ENCODE peak calls at places on chromosomes 12 and 14, in eight cellular contexts. O is ovary, N is left ventricle myocardium inferior, A is mesendoderm, F is transverse colon, H is adrenal gland, R is GM23248, P is ascending aorta. G is an unnamed sample. For H3K27me3 and H3K4me1, the result is how much of the 10 kb centered on the place peaks cover.

GRCh38 chr12:128779901-128780300 is 43.9 kb downstream of the SLC15A4 start:
- DNase-seq in N (no peak), O (no peak), P (no peak), F (no peak), R (no peak), H (no peak), A (no peak), G (no peak)

GRCh38 chr12:7015555-7016370 is 2.5 kb downstream of the LPCAT3 start:
- DNase-seq in A (no peak), R (no peak), N (no peak), F (no peak), H (no peak), O (no peak), P (no peak), G (no peak)

GRCh38 chr14:101060171-101060601 is 156.7 kb upstream of the RTL1 start:
- DNase-seq in A (no peak), N (no peak), F (no peak), H (peak), P (no peak), R (no peak), O (peak), G (no peak)

GRCh38 chr12:41034686-41035085 is 153.4 kb upstream of the PDZRN4 start:
- DNase-seq in H (no peak), N (no peak), A (no peak), R (no peak), F (no peak), O (no peak), P (no peak), G (no peak)

GRCh38 chr14:52279405-52279804 is 11.9 kb downstream of the PTGDR start:
- DNase-seq in F (no peak), O (no peak), P (no peak), A (peak), R (peak), H (no peak), N (no peak), G (no peak)

GRCh38 chr12:117100851-117101673 is 1.8 kb upstream of the TESC start:
- DNase-seq in F (no peak), R (no peak), A (no peak), N (no peak), O (no peak), P (no peak), H (no peak), G (no peak)

GRCh38 chr14:103641181-103641580 is 12.2 kb downstream of the KLC1 start:
- DNase-seq in R (peak), A (no peak), F (no peak), O (no peak), H (no peak), P (no peak), N (no peak), G (no peak)

GRCh38 chr14:105427893-105428485 is 8.4 kb downstream of the MTA1 start:
- DNase-seq in F (no peak), H (no peak), O (no peak), R (no peak), N (no peak), A (peak), P (no peak), G (no peak)

GRCh38 chr12:113642672-113643071 is 171.0 kb upstream of the LHX5 start:
- DNase-seq in H (no peak), O (no peak), F (no peak), P (no peak), R (no peak), N (no peak), A (no peak), G (no peak)

GRCh38 chr12:1422604-1423315 is 171.6 kb downstream of the FBXL14 start:
- DNase-seq in N (no peak), F (no peak), P (no peak), A (no peak), H (no peak), R (no peak), O (no peak), G (no peak)

DNA sequence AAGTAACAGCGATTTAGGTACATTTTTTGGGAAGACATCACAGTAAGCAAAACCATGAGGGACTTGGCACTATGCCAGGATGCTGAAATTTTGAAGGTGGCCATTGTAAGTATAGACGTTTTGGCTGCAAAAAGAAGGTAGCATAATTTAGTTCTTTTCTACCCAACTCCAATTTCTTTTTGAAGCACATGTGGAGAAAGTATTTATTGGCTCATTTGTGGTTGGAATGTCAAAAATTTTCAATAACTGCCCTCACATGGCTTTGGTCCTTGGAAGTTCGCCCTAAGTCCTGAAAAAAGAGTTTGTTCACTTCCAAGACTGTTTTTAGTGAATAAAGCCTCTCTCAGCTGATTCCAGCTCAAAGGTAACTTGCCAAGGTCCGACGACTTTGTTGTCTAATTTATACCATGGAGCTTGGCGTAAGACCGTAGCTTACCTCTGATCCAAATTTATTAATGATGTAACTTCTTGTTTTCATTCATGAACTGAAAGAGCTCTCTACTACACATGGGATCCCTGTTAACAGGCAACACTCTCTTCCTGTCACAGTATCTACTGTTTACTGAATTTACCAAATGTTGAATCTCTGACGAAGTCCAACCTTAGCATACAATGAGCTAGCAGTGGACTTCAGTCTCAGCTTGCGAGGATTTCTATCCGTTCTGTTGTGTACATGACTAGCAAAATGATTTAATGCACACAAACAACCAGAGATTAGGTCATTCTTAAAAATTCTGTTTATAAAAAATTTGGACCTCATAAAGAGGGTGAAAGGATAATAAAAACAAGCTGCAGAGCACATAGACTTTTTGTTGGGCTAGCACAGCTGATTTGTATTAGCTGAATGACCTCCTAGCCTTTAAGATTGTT is 49.0 kb downstream of the MSRB3 start:
- DNase-seq in O (peak), P (no peak), A (no peak), R (peak), H (no peak), N (no peak), F (no peak), G (no peak)
- H3K27ac ChIP-seq in O (no peak), P (peak), A (no peak), R (peak), H (no peak), N (peak), F (no peak), G (peak)

GRCh38 chr14:99792551-99793212 is 531 bp upstream of the EML1 start:
- DNase-seq in R (peak), H (peak), P (no peak), F (no peak), A (peak), O (peak), N (peak), G (no peak)

GRCh38 chr14:99791476-99792283 is 1.5 kb upstream of the EML1 start:
- DNase-seq in N (no peak), O (no peak), A (no peak), P (no peak), H (peak), F (no peak), R (no peak), G (no peak)

GRCh38 chr14:99793213-99794155 is at the start of gene EML1:
- DNase-seq in P (no peak), O (peak), A (peak), N (peak), R (peak), H (peak), F (peak), G (no peak)

GRCh38 chr14:99795046-99795445 is 1.8 kb downstream of the EML1 start:
- DNase-seq in R (no peak), F (no peak), P (no peak), O (no peak), N (no peak), A (no peak), H (no peak), G (no peak)

DNA sequence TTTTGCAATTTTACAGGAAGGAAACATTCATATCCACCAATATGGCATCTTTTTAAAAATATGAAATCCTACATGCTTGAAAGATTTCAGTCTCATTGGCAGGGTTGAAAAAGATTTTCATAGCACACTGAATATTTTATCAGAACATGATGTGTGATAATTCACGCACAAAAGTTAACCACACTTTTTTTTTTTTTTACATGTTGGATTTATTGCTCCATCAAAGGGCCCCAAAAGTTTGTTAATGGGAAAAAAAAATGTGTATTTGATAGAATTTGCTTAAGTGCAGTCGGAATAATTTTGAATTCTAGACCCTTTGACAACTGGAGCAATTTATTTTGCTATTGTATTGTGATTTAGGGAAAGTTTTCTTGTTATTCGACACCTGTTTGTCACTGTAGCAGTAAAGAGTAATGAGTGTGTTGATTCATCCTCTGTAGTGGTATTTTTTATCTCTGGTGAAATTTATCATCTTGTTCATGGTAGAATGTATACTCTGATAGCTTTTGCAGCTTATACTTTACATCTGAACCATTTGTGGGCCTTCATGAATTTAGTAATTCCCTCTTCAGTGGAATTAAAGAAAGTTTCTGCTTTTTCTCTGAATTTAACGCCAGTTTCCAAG is 1.1 kb downstream of the EML1 start:
- DNase-seq in N (no peak), O (no peak), F (no peak), H (no peak), P (no peak), A (no peak), R (peak), G (no peak)
- H3K27me3 ChIP-seq in N (under half), O (under half), F (half or more), H (under half), P (under half), A (under half), R (under half), G (under half)

GRCh38 chr12:31803306-31804184 is 74.7 kb upstream of the AMN1 start:
- DNase-seq in O (no peak), A (peak), H (no peak), R (no peak), N (no peak), P (no peak), F (no peak), G (no peak)

GRCh38 chr12:31813305-31813704 is 84.5 kb upstream of the AMN1 start:
- DNase-seq in P (no peak), F (peak), A (peak), N (no peak), H (no peak), R (no peak), O (no peak), G (no peak)

GRCh38 chr12:31804185-31804504 is 75.3 kb upstream of the AMN1 start:
- DNase-seq in R (no peak), N (no peak), P (no peak), O (no peak), A (no peak), H (no peak), F (no peak), G (no peak)

DNA sequence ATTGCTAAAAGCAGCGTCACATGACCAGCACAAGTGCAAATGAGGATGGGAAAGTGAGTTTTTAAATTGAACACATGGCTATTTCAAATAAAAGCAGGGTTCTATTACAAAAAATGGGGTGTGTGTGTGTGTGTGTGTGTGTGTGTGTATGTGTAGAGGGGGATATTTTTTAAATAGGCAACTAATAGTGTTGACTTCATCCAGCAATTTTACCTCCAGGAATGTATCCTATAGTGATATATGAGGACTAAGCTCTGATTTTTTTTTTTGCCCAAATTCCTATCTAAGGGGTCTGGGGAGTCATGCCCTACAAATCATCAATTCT is 78.9 kb upstream of the AMN1 start:
- DNase-seq in F (no peak), P (no peak), A (no peak), N (no peak), R (no peak), O (no peak), H (no peak), G (no peak)
- H3K4me1 ChIP-seq in F (under half), P (under half), A (under half), N (under half), R (under half), O (under half), H (under half), G (under half)

GRCh38 chr12:104743181-104743580 is 214.9 kb downstream of the SLC41A2 start:
- DNase-seq in H (no peak), A (no peak), R (no peak), P (no peak), N (no peak), F (no peak), O (no peak), G (no peak)
- H3K27ac ChIP-seq in H (no peak), A (no peak), R (no peak), P (peak), N (no peak), F (no peak), O (no peak), G (peak)